ENCODE peak calls at places on chromosome 5, in six cellular contexts. One of them, this sample, is unnamed.
A peak's percentile ranks its signal among the peaks of the same experiment; 100 is the strongest.

GRCh38 chr5:168867271-168867670 is 288.1 kb upstream of the PANK3 start:
- DNase-seq in bronchial epithelial cell: no peak
- DNase-seq in CD4-positive, alpha-beta T cell: no peak
- DNase-seq in ovary: no peak
- DNase-seq in H1: no peak
- DNase-seq in DND-41: no peak
- DNase-seq in this sample: no peak

GRCh38 chr5:1763548-1763911 is 36.1 kb downstream of the MRPL36 start:
- DNase-seq in bronchial epithelial cell: peak; percentile 21
- DNase-seq in CD4-positive, alpha-beta T cell: peak; percentile 24
- DNase-seq in ovary: peak; percentile 30
- DNase-seq in H1: peak; percentile 64
- DNase-seq in DND-41: no peak
- DNase-seq in this sample: no peak

GRCh38 chr5:95759005-95759404 is 27.9 kb downstream of the RHOBTB3 start:
- DNase-seq in bronchial epithelial cell: no peak
- DNase-seq in CD4-positive, alpha-beta T cell: no peak
- DNase-seq in ovary: no peak
- DNase-seq in H1: no peak
- DNase-seq in DND-41: no peak
- DNase-seq in this sample: no peak

GRCh38 chr5:24855485-24855884 is 210.7 kb upstream of the CDH10 start:
- DNase-seq in bronchial epithelial cell: no peak
- DNase-seq in CD4-positive, alpha-beta T cell: no peak
- DNase-seq in ovary: no peak
- DNase-seq in H1: no peak
- DNase-seq in DND-41: no peak
- DNase-seq in this sample: no peak

GRCh38 chr5:98911221-98912040 is 17.4 kb downstream of the CHD1 start:
- DNase-seq in bronchial epithelial cell: no peak
- DNase-seq in CD4-positive, alpha-beta T cell: no peak
- DNase-seq in ovary: no peak
- DNase-seq in H1: no peak
- DNase-seq in DND-41: no peak
- DNase-seq in this sample: no peak

GRCh38 chr5:130710596-130710995 is 454.5 kb downstream of the HINT1 start:
- DNase-seq in bronchial epithelial cell: peak; percentile 81
- DNase-seq in CD4-positive, alpha-beta T cell: no peak
- DNase-seq in ovary: no peak
- DNase-seq in H1: no peak
- DNase-seq in DND-41: no peak
- DNase-seq in this sample: no peak

GRCh38 chr5:178442361-178443256 is 147.6 kb downstream of the COL23A1 start:
- DNase-seq in bronchial epithelial cell: no peak
- DNase-seq in CD4-positive, alpha-beta T cell: no peak
- DNase-seq in ovary: no peak
- DNase-seq in H1: no peak
- DNase-seq in DND-41: peak; percentile 96
- DNase-seq in this sample: no peak

GRCh38 chr5:32147236-32147635 is 26.9 kb downstream of the GOLPH3 start:
- DNase-seq in bronchial epithelial cell: no peak
- DNase-seq in CD4-positive, alpha-beta T cell: no peak
- DNase-seq in ovary: no peak
- DNase-seq in H1: no peak
- DNase-seq in DND-41: no peak
- DNase-seq in this sample: no peak

GRCh38 chr5:127844631-127845030 is 141.4 kb downstream of the CCDC192 start:
- DNase-seq in bronchial epithelial cell: no peak
- DNase-seq in CD4-positive, alpha-beta T cell: no peak
- DNase-seq in ovary: no peak
- DNase-seq in H1: peak; percentile 46
- DNase-seq in DND-41: no peak
- DNase-seq in this sample: no peak

GRCh38 chr5:50302815-50303490 is 138.1 kb downstream of the EMB start:
- DNase-seq in bronchial epithelial cell: peak; percentile 98
- DNase-seq in CD4-positive, alpha-beta T cell: no peak
- DNase-seq in ovary: no peak
- DNase-seq in H1: no peak
- DNase-seq in DND-41: no peak
- DNase-seq in this sample: no peak

GRCh38 chr5:80835128-80835527 is 125.0 kb upstream of the RASGRF2 start:
- DNase-seq in bronchial epithelial cell: no peak
- DNase-seq in CD4-positive, alpha-beta T cell: no peak
- DNase-seq in ovary: no peak
- DNase-seq in H1: no peak
- DNase-seq in DND-41: no peak
- DNase-seq in this sample: no peak

GRCh38 chr5:149118463-149118862 is 22.8 kb upstream of the ABLIM3 start:
- DNase-seq in bronchial epithelial cell: peak; percentile 52
- DNase-seq in CD4-positive, alpha-beta T cell: no peak
- DNase-seq in ovary: no peak
- DNase-seq in H1: no peak
- DNase-seq in DND-41: no peak
- DNase-seq in this sample: no peak

GRCh38 chr5:150608991-150609390 is 31.5 kb upstream of the SYNPO start:
- DNase-seq in bronchial epithelial cell: no peak
- DNase-seq in CD4-positive, alpha-beta T cell: no peak
- DNase-seq in ovary: no peak
- DNase-seq in H1: no peak
- DNase-seq in DND-41: no peak
- DNase-seq in this sample: no peak

DNA sequence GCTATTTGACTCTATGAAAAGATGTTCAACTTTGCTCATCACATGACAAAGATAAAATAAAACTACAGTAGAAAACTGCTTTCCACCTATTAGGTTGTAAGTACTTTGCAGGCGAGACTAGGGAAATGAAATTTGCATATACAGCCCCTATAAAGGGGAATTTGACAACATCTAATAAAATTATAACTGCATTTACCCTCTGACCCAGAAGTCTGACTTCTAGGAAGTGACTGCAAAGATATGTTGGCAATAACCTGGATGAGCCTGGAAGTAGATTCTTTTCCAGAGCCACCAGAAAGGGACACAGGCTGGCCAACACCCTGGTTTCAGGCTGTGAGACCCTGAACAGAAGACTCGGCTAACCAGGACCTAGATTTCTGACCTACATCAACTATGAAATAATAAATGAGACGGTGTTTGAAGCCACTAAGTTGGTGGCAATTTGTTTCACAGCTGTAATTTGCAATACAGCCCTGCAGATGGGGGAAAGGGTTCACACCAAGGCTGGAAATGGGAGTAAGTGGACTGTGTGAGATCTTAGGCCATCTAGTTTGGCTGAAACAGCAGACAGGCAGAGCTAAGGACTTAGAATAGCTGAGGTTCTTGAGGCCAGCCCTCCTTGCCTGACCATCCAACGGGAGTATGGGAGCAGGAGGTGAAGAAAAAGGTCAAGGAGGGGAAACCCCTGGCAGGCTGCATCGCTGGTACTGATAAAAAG is 106.6 kb downstream of the SIL1 start:
- DNase-seq in bronchial epithelial cell: no peak
- DNase-seq in CD4-positive, alpha-beta T cell: no peak
- DNase-seq in ovary: peak; percentile 49
- DNase-seq in H1: no peak
- DNase-seq in DND-41: no peak
- DNase-seq in this sample: no peak
- TF ChIP-seq CTCF in bronchial epithelial cell: no peak
- TF ChIP-seq CTCF in CD4-positive, alpha-beta T cell: no peak
- TF ChIP-seq CTCF in ovary: peak; percentile 50
- TF ChIP-seq CTCF in H1: no peak
- TF ChIP-seq CTCF in DND-41: no peak
- TF ChIP-seq CTCF in this sample: peak; percentile 7

GRCh38 chr5:116502616-116503015 is 72.0 kb downstream of the SEMA6A start:
- DNase-seq in bronchial epithelial cell: no peak
- DNase-seq in CD4-positive, alpha-beta T cell: no peak
- DNase-seq in ovary: no peak
- DNase-seq in H1: no peak
- DNase-seq in DND-41: no peak
- DNase-seq in this sample: no peak

GRCh38 chr5:116506448-116506847 is 68.2 kb downstream of the SEMA6A start:
- DNase-seq in bronchial epithelial cell: no peak
- DNase-seq in CD4-positive, alpha-beta T cell: no peak
- DNase-seq in ovary: peak; percentile 22
- DNase-seq in H1: no peak
- DNase-seq in DND-41: no peak
- DNase-seq in this sample: no peak

GRCh38 chr5:116507051-116507537 is 67.5 kb downstream of the SEMA6A start:
- DNase-seq in bronchial epithelial cell: no peak
- DNase-seq in CD4-positive, alpha-beta T cell: no peak
- DNase-seq in ovary: no peak
- DNase-seq in H1: no peak
- DNase-seq in DND-41: no peak
- DNase-seq in this sample: no peak

GRCh38 chr5:116502097-116502496 is 72.5 kb downstream of the SEMA6A start:
- DNase-seq in bronchial epithelial cell: no peak
- DNase-seq in CD4-positive, alpha-beta T cell: no peak
- DNase-seq in ovary: no peak
- DNase-seq in H1: no peak
- DNase-seq in DND-41: no peak
- DNase-seq in this sample: no peak

GRCh38 chr5:116504593-116504992 is 70.0 kb downstream of the SEMA6A start:
- DNase-seq in bronchial epithelial cell: no peak
- DNase-seq in CD4-positive, alpha-beta T cell: no peak
- DNase-seq in ovary: no peak
- DNase-seq in H1: no peak
- DNase-seq in DND-41: no peak
- DNase-seq in this sample: no peak
- H3K27me3 ChIP-seq in bronchial epithelial cell: no peaks in the 10 kb centered on the region
- H3K27me3 ChIP-seq in CD4-positive, alpha-beta T cell: no peaks in the 10 kb centered on the region
- H3K27me3 ChIP-seq in ovary: no peaks in the 10 kb centered on the region
- H3K27me3 ChIP-seq in H1: no peaks in the 10 kb centered on the region
- H3K27me3 ChIP-seq in DND-41: no peaks in the 10 kb centered on the region
- H3K27me3 ChIP-seq in this sample: no peaks in the 10 kb centered on the region

GRCh38 chr5:118968406-118968911 is 19.9 kb downstream of the DTWD2 start:
- DNase-seq in bronchial epithelial cell: no peak
- DNase-seq in CD4-positive, alpha-beta T cell: no peak
- DNase-seq in ovary: no peak
- DNase-seq in H1: no peak
- DNase-seq in DND-41: no peak
- DNase-seq in this sample: no peak
- TF ChIP-seq CTCF in bronchial epithelial cell: no peak
- TF ChIP-seq CTCF in CD4-positive, alpha-beta T cell: no peak
- TF ChIP-seq CTCF in ovary: no peak
- TF ChIP-seq CTCF in H1: no peak
- TF ChIP-seq CTCF in DND-41: no peak
- TF ChIP-seq CTCF in this sample: no peak

DNA sequence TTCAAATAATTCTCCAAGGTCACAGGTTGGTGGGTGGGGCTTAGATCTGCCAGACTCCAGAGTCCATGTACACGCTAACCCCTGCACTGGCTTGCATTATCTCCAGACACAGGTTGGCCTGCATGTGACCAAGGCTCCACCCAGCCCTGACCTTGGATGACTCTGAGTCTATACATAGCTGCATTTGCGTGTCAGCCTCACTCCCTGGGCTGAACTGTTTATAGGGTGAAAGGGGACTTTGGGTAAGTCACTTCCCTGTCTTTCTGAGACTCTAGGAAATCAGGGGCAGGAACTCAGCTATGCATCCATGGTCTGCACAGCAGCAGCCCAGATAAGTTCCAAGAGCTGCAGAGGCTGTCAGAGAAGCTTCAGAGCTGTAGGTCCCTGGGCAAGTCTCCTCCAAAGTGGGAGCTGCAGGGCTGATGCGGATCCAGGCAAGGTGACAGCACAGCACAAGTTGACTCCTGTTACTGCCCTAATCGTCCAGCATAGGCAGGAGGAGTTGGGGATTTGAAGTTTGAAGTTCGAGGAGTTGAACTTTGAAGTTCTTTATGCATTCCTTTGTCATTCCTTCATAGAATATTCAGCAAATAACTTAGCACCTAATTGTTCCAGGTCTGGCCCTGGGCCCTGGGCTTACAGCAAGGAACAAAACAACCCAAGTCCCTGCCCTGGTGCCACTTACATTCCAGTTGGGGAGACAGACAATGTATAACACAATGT is 53.4 kb downstream of the SLC22A5 start:
- DNase-seq in bronchial epithelial cell: no peak
- DNase-seq in CD4-positive, alpha-beta T cell: no peak
- DNase-seq in ovary: peak; percentile 16
- DNase-seq in H1: no peak
- DNase-seq in DND-41: no peak
- DNase-seq in this sample: peak; percentile 33
- H3K27me3 ChIP-seq in bronchial epithelial cell: no peaks in the 10 kb centered on the region
- H3K27me3 ChIP-seq in CD4-positive, alpha-beta T cell: no peaks in the 10 kb centered on the region
- H3K27me3 ChIP-seq in ovary: no peaks in the 10 kb centered on the region
- H3K27me3 ChIP-seq in H1: no peaks in the 10 kb centered on the region
- H3K27me3 ChIP-seq in DND-41: no peaks in the 10 kb centered on the region
- H3K27me3 ChIP-seq in this sample: no peaks in the 10 kb centered on the region

GRCh38 chr5:111517853-111518501 is 5.6 kb upstream of the STARD4 start:
- DNase-seq in bronchial epithelial cell: no peak
- DNase-seq in CD4-positive, alpha-beta T cell: no peak
- DNase-seq in ovary: no peak
- DNase-seq in H1: no peak
- DNase-seq in DND-41: no peak
- DNase-seq in this sample: peak; percentile 26
- TF ChIP-seq CTCF in bronchial epithelial cell: no peak
- TF ChIP-seq CTCF in CD4-positive, alpha-beta T cell: no peak
- TF ChIP-seq CTCF in ovary: no peak
- TF ChIP-seq CTCF in H1: no peak
- TF ChIP-seq CTCF in DND-41: no peak
- TF ChIP-seq CTCF in this sample: no peak

GRCh38 chr5:111374380-111374779 is 138.0 kb downstream of the STARD4 start:
- DNase-seq in bronchial epithelial cell: no peak
- DNase-seq in CD4-positive, alpha-beta T cell: no peak
- DNase-seq in ovary: no peak
- DNase-seq in H1: no peak
- DNase-seq in DND-41: no peak
- DNase-seq in this sample: no peak
- H3K27me3 ChIP-seq in bronchial epithelial cell: no peaks in the 10 kb centered on the region
- H3K27me3 ChIP-seq in CD4-positive, alpha-beta T cell: no peaks in the 10 kb centered on the region
- H3K27me3 ChIP-seq in ovary: no peaks in the 10 kb centered on the region
- H3K27me3 ChIP-seq in H1: no peaks in the 10 kb centered on the region
- H3K27me3 ChIP-seq in DND-41: no peaks in the 10 kb centered on the region
- H3K27me3 ChIP-seq in this sample: no peaks in the 10 kb centered on the region

DNA sequence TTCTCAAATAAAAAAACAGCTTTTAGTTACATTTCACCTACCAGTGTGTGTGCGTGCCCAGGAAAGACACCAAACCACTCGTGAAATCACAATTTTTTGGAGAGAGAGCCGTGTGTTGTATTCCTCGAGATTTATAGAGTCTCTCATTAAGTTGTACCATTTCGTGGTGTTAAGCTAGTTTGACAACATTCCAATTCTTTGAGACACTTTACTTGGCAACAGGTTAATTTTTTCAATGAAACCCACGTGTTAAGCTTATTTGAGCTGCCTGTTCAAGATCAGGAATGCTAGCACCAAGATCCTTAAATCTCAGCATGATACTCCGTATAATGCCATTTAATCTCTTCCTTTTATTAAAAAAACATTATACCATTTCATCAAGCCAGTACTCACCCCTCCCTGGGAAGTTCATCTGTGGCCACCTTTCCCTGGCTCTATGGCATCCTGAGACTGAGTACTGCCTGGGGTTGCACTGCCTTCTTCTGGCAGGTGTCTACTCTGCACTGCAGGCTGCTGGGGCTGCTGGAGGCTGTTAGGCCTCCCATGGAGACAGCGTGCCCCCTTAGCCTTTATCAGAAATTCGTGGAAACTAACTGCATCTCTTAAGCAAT is 143.7 kb downstream of the ARHGAP26 start:
- DNase-seq in bronchial epithelial cell: peak; percentile 95
- DNase-seq in CD4-positive, alpha-beta T cell: no peak
- DNase-seq in ovary: no peak
- DNase-seq in H1: no peak
- DNase-seq in DND-41: no peak
- DNase-seq in this sample: no peak
- TF ChIP-seq CTCF in bronchial epithelial cell: peak; percentile 43
- TF ChIP-seq CTCF in CD4-positive, alpha-beta T cell: no peak
- TF ChIP-seq CTCF in ovary: no peak
- TF ChIP-seq CTCF in H1: peak; percentile 60
- TF ChIP-seq CTCF in DND-41: peak; percentile 16
- TF ChIP-seq CTCF in this sample: no peak

This sample was measured in GM06990.